ENCODE peak calls at places on chromosome 7, in four cellular contexts. Q is head of caudate nucleus; V is naive thymus-derived CD8-positive, alpha-beta T cell; P is activated CD4-positive, alpha-beta T cell treated with anti-CD3 and anti-CD28 coated beads for 24 hours. K is an unnamed sample.

GRCh38 chr7:132609906-132610520 is 33.7 kb upstream of the PLXNA4 start:
- DNase-seq in V (no peak), Q (no peak), P (no peak), K (no peak)

GRCh38 chr7:149261321-149261828 is 621 bp upstream of the ZNF783 start:
- DNase-seq in P (no peak), Q (peak; percentile 18), V (no peak), K (peak; percentile 14)

GRCh38 chr7:76506081-76506440 is 4.3 kb upstream of the UPK3B start:
- DNase-seq in P (no peak), V (no peak), Q (no peak), K (no peak)

GRCh38 chr7:106216517-106217088 is 68.2 kb downstream of the NAMPT start:
- DNase-seq in Q (no peak), V (no peak), P (no peak), K (peak; percentile 82)

GRCh38 chr7:55481126-55481525 is 91.2 kb downstream of the VOPP1 start:
- DNase-seq in V (no peak), Q (no peak), P (no peak), K (no peak)

GRCh38 chr7:47089068-47089417 is 492.9 kb downstream of the TNS3 start:
- DNase-seq in Q (no peak), V (no peak), P (no peak), K (no peak)

GRCh38 chr7:115340828-115341227 is 418.9 kb downstream of the MDFIC start:
- DNase-seq in P (no peak), V (no peak), Q (no peak), K (peak; percentile 51)

GRCh38 chr7:121994625-121995410 is 121.9 kb downstream of the PTPRZ1 start:
- DNase-seq in P (peak; percentile 9), Q (peak; percentile 75), V (peak; percentile 2), K (peak; percentile 63)

GRCh38 chr7:26001662-26002244 is 150.2 kb upstream of the NFE2L3 start:
- DNase-seq in Q (no peak), V (no peak), P (no peak), K (no peak)

GRCh38 chr7:27205325-27206280 is 5.7 kb upstream of the HOXA13 start:
- DNase-seq in P (no peak), Q (no peak), V (no peak), K (no peak)